ENCODE peak calls at places on chromosomes 5 and 9, in six cellular contexts. V is sigmoid colon, U is uterus, B is ovary, L is suprapubic skin, Y is IMR-90. Q is an unnamed sample. For H3K4me1, the result is how much of the 10 kb centered on the place peaks cover.

GRCh38 chr9:38380872-38381534 is 11.5 kb upstream of the ALDH1B1 start:
- DNase-seq in V (peak), U (no peak), B (no peak), L (no peak), Y (no peak), Q (peak)

GRCh38 chr9:109793196-109793595 is 13.2 kb downstream of the PALM2AKAP2 start:
- DNase-seq in V (no peak), U (peak), B (no peak), L (no peak), Y (peak), Q (no peak)

GRCh38 chr5:180084638-180085561 is 13.3 kb upstream of the RNF130 start:
- DNase-seq in V (no peak), U (no peak), B (no peak), L (no peak), Y (no peak), Q (no peak)

GRCh38 chr9:4430492-4431261 is 59.6 kb upstream of the SLC1A1 start:
- DNase-seq in V (no peak), U (no peak), B (no peak), L (no peak), Y (no peak), Q (no peak)

GRCh38 chr9:129624947-129625346 is 1.0 kb upstream of the NTMT1 start:
- DNase-seq in V (no peak), U (no peak), B (no peak), L (no peak), Y (peak), Q (no peak)

GRCh38 chr5:164868761-164869160 is 1363.3 kb downstream of the MAT2B start:
- DNase-seq in V (no peak), U (no peak), B (no peak), L (no peak), Y (no peak), Q (no peak)

GRCh38 chr5:175731172-175731571 is 73.3 kb downstream of the HRH2 start:
- DNase-seq in V (peak), U (no peak), B (no peak), L (no peak), Y (no peak), Q (no peak)

GRCh38 chr5:80790698-80791097 is 135.9 kb upstream of the DHFR start:
- DNase-seq in V (no peak), U (no peak), B (no peak), L (no peak), Y (no peak), Q (no peak)

GRCh38 chr5:117454716-117455212 is 880.1 kb upstream of the SEMA6A start:
- DNase-seq in V (no peak), U (peak), B (peak), L (no peak), Y (peak), Q (peak)

GRCh38 chr9:116198344-116198743 is 44.8 kb downstream of the PAPPA start:
- DNase-seq in V (no peak), U (no peak), B (no peak), L (no peak), Y (peak), Q (no peak)

GRCh38 chr9:96122756-96123155 is 179.2 kb downstream of the HSD17B3 start:
- DNase-seq in V (no peak), U (no peak), B (no peak), L (no peak), Y (peak), Q (no peak)

GRCh38 chr5:181242031-181242451 is 1.7 kb downstream of the RACK1 start:
- DNase-seq in V (peak), U (no peak), B (no peak), L (no peak), Y (no peak), Q (no peak)

GRCh38 chr5:66554211-66554610 is 42.0 kb upstream of the MAST4 start:
- DNase-seq in V (no peak), U (no peak), B (no peak), L (no peak), Y (no peak), Q (no peak)

GRCh38 chr9:116499986-116500871 is 186.9 kb upstream of the TRIM32 start:
- DNase-seq in V (no peak), U (no peak), B (no peak), L (no peak), Y (peak), Q (no peak)

GRCh38 chr5:32605766-32606152 is 20.4 kb downstream of the SUB1 start:
- DNase-seq in V (no peak), U (no peak), B (no peak), L (no peak), Y (no peak), Q (no peak)

GRCh38 chr5:31854625-31855526 is 215.9 kb downstream of the PDZD2 start:
- DNase-seq in V (peak), U (peak), B (peak), L (no peak), Y (no peak), Q (no peak)

GRCh38 chr5:43191740-43192557 is at the start of gene NIM1K:
- DNase-seq in V (peak), U (peak), B (peak), L (peak), Y (peak), Q (peak)

GRCh38 chr9:35945341-35946018 is 12.5 kb downstream of the OR2S2 start:
- DNase-seq in V (peak), U (peak), B (peak), L (peak), Y (peak), Q (peak)

GRCh38 chr9:25917593-25918426 is 239.6 kb upstream of the TUSC1 start:
- DNase-seq in V (no peak), U (no peak), B (no peak), L (no peak), Y (no peak), Q (no peak)

GRCh38 chr9:129333961-129334743 is 156.1 kb upstream of the IER5L start:
- DNase-seq in V (peak), U (peak), B (peak), L (peak), Y (peak), Q (peak)

GRCh38 chr5:133850811-133851210 is 117.6 kb downstream of the C5orf15 start:
- DNase-seq in V (no peak), U (no peak), B (no peak), L (no peak), Y (no peak), Q (no peak)

GRCh38 chr5:124301850-124302249 is 444.6 kb downstream of the ZNF608 start:
- DNase-seq in V (no peak), U (no peak), B (no peak), L (no peak), Y (peak), Q (no peak)

GRCh38 chr5:124521461-124522230 is 224.8 kb downstream of the ZNF608 start:
- DNase-seq in V (no peak), U (no peak), B (no peak), L (no peak), Y (no peak), Q (no peak)

GRCh38 chr5:13930721-13931246 is 13.7 kb downstream of the DNAH5 start:
- DNase-seq in V (no peak), U (no peak), B (no peak), L (no peak), Y (no peak), Q (no peak)

GRCh38 chr5:9170026-9170425 is 375.8 kb downstream of the SEMA5A start:
- DNase-seq in V (no peak), U (no peak), B (no peak), L (no peak), Y (peak), Q (no peak)

GRCh38 chr5:123035320-123035949 is 1.1 kb downstream of the PPIC start:
- DNase-seq in V (peak), U (peak), B (peak), L (no peak), Y (peak), Q (peak)

GRCh38 chr5:114176356-114176755 is 185.5 kb upstream of the KCNN2 start:
- DNase-seq in V (no peak), U (no peak), B (no peak), L (no peak), Y (peak), Q (no peak)

GRCh38 chr5:36172593-36172992 is 20.7 kb downstream of the SKP2 start:
- DNase-seq in V (no peak), U (no peak), B (no peak), L (no peak), Y (no peak), Q (no peak)

GRCh38 chr5:159851053-159851452 is 65.2 kb upstream of the ADRA1B start:
- DNase-seq in V (no peak), U (no peak), B (no peak), L (no peak), Y (peak), Q (no peak)

GRCh38 chr9:128552744-128553221 is 396 bp downstream of the SPTAN1 start:
- DNase-seq in V (peak), U (peak), B (peak), L (peak), Y (no peak), Q (peak)

GRCh38 chr9:90999425-91000397 is 198.1 kb downstream of the SYK start:
- DNase-seq in V (no peak), U (no peak), B (no peak), L (no peak), Y (peak), Q (peak)

GRCh38 chr9:134500931-134501265 is 140.7 kb upstream of the COL5A1 start:
- DNase-seq in V (peak), U (no peak), B (no peak), L (peak), Y (no peak), Q (no peak)

GRCh38 chr5:179342577-179342976 is 2.7 kb downstream of the ADAMTS2 start:
- DNase-seq in V (no peak), U (no peak), B (peak), L (no peak), Y (peak), Q (no peak)

GRCh38 chr9:120730661-120731514 is 16.6 kb upstream of the MEGF9 start:
- DNase-seq in V (no peak), U (no peak), B (no peak), L (no peak), Y (peak), Q (peak)

GRCh38 chr5:35971186-35971877 is 19.9 kb downstream of the UGT3A1 start:
- DNase-seq in V (no peak), U (no peak), B (no peak), L (no peak), Y (no peak), Q (no peak)

GRCh38 chr5:40914835-40915234 is 5.5 kb downstream of the C7 start:
- DNase-seq in V (no peak), U (no peak), B (no peak), L (no peak), Y (peak), Q (no peak)
- H3K4me3 ChIP-seq in V (peak), U (peak), B (peak), L (no peak), Y (peak), Q (no peak)

GRCh38 chr9:77018058-77019009 is 1.1 kb upstream of the FOXB2 start:
- DNase-seq in V (no peak), U (no peak), B (no peak), L (no peak), Y (no peak), Q (no peak)
- H3K4me1 ChIP-seq in V (half or more), U (under half), B (under half), L (under half), Y (under half), Q (under half)

GRCh38 chr5:142358648-142359047 is 33.8 kb upstream of the SPRY4 start:
- DNase-seq in V (peak), U (no peak), B (no peak), L (peak), Y (no peak), Q (no peak)

GRCh38 chr5:142358121-142358520 is 33.3 kb upstream of the SPRY4 start:
- DNase-seq in V (peak), U (no peak), B (no peak), L (no peak), Y (no peak), Q (no peak)

GRCh38 chr5:142356318-142356715 is 31.5 kb upstream of the SPRY4 start:
- DNase-seq in V (peak), U (no peak), B (no peak), L (no peak), Y (peak), Q (no peak)

GRCh38 chr5:142357469-142358090 is 32.8 kb upstream of the SPRY4 start:
- DNase-seq in V (peak), U (no peak), B (no peak), L (peak), Y (peak), Q (no peak)

GRCh38 chr5:142356716-142357468 is 32.1 kb upstream of the SPRY4 start:
- DNase-seq in V (peak), U (peak), B (peak), L (peak), Y (peak), Q (peak)
- TF ChIP-seq POLR2A in V (no peak), U (peak), B (peak), L (peak), Y (peak), Q (peak)

GRCh38 chr9:8962084-8962483 is 1162.5 kb upstream of the DMAC1 start:
- DNase-seq in V (no peak), U (no peak), B (no peak), L (no peak), Y (no peak), Q (no peak)
- H3K4me3 ChIP-seq in V (no peak), U (no peak), B (no peak), L (no peak), Y (no peak), Q (no peak)

GRCh38 chr5:126098330-126099017 is 324.7 kb upstream of the GRAMD2B start:
- DNase-seq in V (no peak), U (no peak), B (no peak), L (no peak), Y (peak), Q (no peak)
- H3K4me1 ChIP-seq in V (under half), U (under half), B (under half), L (under half), Y (under half), Q (under half)

GRCh38 chr5:171388816-171389168 is 1.1 kb downstream of the NPM1 start:
- DNase-seq in V (no peak), U (no peak), B (no peak), L (no peak), Y (no peak), Q (no peak)

GRCh38 chr5:171387970-171388815 is 544 bp downstream of the NPM1 start:
- DNase-seq in V (peak), U (peak), B (peak), L (peak), Y (peak), Q (peak)

GRCh38 chr5:171386861-171387254 is 791 bp upstream of the NPM1 start:
- DNase-seq in V (no peak), U (no peak), B (peak), L (no peak), Y (peak), Q (no peak)

GRCh38 chr5:171386006-171386671 is 1.5 kb upstream of the NPM1 start:
- DNase-seq in V (no peak), U (no peak), B (no peak), L (no peak), Y (no peak), Q (no peak)

GRCh38 chr5:171387255-171387969 is at the start of gene NPM1:
- DNase-seq in V (peak), U (peak), B (peak), L (peak), Y (peak), Q (peak)
- TF ChIP-seq POLR2A in V (peak), U (peak), B (peak), L (peak), Y (peak), Q (peak)

DNA sequence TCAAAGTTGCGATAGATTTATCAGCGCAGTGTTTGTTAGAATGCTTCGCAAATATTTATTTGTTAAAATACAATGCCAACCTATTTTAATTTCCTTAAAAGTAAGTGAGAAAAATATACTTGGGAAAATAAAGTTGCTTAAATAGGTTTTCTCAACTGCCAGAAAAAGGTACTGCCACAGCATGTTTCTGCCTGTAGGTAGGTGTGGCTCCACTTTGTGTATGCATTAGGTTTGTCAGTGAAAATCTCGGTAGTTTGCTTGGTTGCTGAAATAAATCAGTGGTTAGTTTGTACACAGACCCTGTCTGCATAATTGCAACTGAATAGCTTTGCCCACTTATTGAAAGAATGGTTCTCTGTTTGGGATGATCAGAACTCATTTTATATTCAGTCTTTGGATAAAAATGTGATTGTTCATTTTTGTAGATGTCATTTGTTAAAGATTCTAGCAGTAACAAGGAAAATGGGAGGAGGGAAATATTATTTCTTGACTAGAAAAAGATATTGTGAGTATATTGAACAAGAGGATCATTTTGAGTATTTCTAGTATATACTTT is 25.7 kb downstream of the C9orf85 start:
- DNase-seq in V (no peak), U (no peak), B (no peak), L (no peak), Y (no peak), Q (no peak)
- H3K4me3 ChIP-seq in V (no peak), U (no peak), B (no peak), L (no peak), Y (no peak), Q (no peak)

DNA sequence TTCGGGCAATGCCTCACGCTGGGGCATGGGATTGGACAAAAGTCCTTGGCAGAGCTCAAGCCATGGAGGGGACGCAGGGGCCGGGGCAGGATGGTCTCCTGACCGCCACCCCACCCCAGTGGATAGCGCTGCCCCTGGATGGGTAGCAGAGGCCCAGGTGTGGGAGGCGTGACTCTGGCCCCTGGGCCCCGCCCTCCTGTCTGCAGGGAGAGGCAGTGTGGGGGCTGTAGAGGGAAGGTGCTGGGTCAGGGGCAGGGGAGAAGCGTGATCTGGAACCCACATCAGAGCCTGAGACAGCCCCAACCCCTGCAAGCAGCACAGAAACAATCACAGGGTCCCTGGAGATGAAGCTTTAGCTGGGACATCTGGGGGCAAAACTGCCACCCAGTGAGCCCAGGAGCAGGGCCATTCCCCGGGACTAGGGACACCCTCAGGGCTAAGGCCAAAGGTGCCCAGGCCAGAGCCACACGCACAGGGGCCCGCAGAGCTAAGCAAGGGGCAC is 36.2 kb downstream of the NACC2 start:
- DNase-seq in V (peak), U (no peak), B (no peak), L (peak), Y (no peak), Q (no peak)
- H3K4me1 ChIP-seq in V (half or more), U (under half), B (under half), L (under half), Y (under half), Q (under half)

DNA sequence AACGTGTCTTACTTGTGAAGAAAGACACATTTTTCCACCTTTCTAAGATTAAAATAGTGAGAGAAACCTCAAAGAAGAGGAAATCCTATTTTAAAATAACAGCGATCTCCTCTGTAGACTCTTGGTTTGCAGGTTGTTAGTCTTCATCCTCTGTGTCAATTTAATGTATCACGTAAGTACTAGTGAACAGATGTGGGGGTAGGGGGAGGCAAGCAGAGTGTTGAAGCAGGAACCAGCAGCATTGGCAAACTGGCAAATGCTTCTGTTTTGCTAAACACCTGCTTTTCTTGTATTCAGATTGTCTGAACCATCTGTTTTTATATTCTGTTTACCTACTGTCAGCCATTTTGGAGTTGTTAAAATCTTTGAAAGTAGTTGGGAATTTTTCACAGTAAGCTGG is 159.3 kb upstream of the TLX3 start:
- DNase-seq in V (no peak), U (no peak), B (no peak), L (no peak), Y (no peak), Q (no peak)
- TF ChIP-seq POLR2A in V (no peak), U (no peak), B (no peak), L (no peak), Y (no peak), Q (no peak)

GRCh38 chr5:1274471-1274870 is 20.4 kb downstream of the TERT start:
- DNase-seq in V (no peak), U (no peak), B (no peak), L (no peak), Y (no peak), Q (no peak)
- H3K4me3 ChIP-seq in V (no peak), U (no peak), B (no peak), L (no peak), Y (no peak), Q (no peak)

Q was measured in right lobe of liver.